ENCODE peak calls at places on chromosomes 13 and 19, in ten cellular contexts. One of them, this sample, is unnamed.

GRCh38 chr13:109274188-109274821 is 512.1 kb downstream of the IRS2 start:
- DNase-seq in breast epithelium: no peak
- DNase-seq in activated naive CD4-positive, alpha-beta T cell treated with anti-CD3 and anti-CD28 coated beads for 36 hours: no peak
- DNase-seq in left ventricle myocardium inferior: no peak
- DNase-seq in endothelial cell: no peak
- DNase-seq in CD4-positive, alpha-beta memory T cell: no peak
- DNase-seq in choroid plexus epithelial cell: peak; percentile 96
- DNase-seq in psoas muscle: no peak
- DNase-seq in BE2C: no peak
- DNase-seq in HuH-7: no peak
- DNase-seq in this sample: no peak

GRCh38 chr19:31356587-31357314 is 7.5 kb upstream of the TSHZ3 start:
- DNase-seq in endothelial cell: peak; percentile 66
- DNase-seq in left ventricle myocardium inferior: peak; percentile 34
- DNase-seq in activated naive CD4-positive, alpha-beta T cell treated with anti-CD3 and anti-CD28 coated beads for 36 hours: peak; percentile 76
- DNase-seq in psoas muscle: peak; percentile 30
- DNase-seq in breast epithelium: no peak
- DNase-seq in choroid plexus epithelial cell: no peak
- DNase-seq in CD4-positive, alpha-beta memory T cell: peak; percentile 47
- DNase-seq in BE2C: no peak
- DNase-seq in HuH-7: no peak
- DNase-seq in this sample: peak; percentile 77

GRCh38 chr13:102631198-102631597 is 34.4 kb downstream of the TPP2 start:
- DNase-seq in breast epithelium: no peak
- DNase-seq in HuH-7: no peak
- DNase-seq in CD4-positive, alpha-beta memory T cell: no peak
- DNase-seq in choroid plexus epithelial cell: no peak
- DNase-seq in psoas muscle: no peak
- DNase-seq in endothelial cell: no peak
- DNase-seq in activated naive CD4-positive, alpha-beta T cell treated with anti-CD3 and anti-CD28 coated beads for 36 hours: no peak
- DNase-seq in left ventricle myocardium inferior: no peak
- DNase-seq in BE2C: no peak
- DNase-seq in this sample: no peak

GRCh38 chr13:73171242-73171641 is 112.4 kb downstream of the KLF5 start:
- DNase-seq in left ventricle myocardium inferior: no peak
- DNase-seq in activated naive CD4-positive, alpha-beta T cell treated with anti-CD3 and anti-CD28 coated beads for 36 hours: no peak
- DNase-seq in breast epithelium: no peak
- DNase-seq in endothelial cell: no peak
- DNase-seq in HuH-7: peak; percentile 20
- DNase-seq in BE2C: no peak
- DNase-seq in choroid plexus epithelial cell: no peak
- DNase-seq in CD4-positive, alpha-beta memory T cell: no peak
- DNase-seq in psoas muscle: no peak
- DNase-seq in this sample: no peak

GRCh38 chr13:77492982-77493381 is 42.5 kb upstream of the SCEL start:
- DNase-seq in left ventricle myocardium inferior: no peak
- DNase-seq in breast epithelium: no peak
- DNase-seq in CD4-positive, alpha-beta memory T cell: no peak
- DNase-seq in BE2C: peak; percentile 39
- DNase-seq in activated naive CD4-positive, alpha-beta T cell treated with anti-CD3 and anti-CD28 coated beads for 36 hours: peak; percentile 25
- DNase-seq in HuH-7: no peak
- DNase-seq in psoas muscle: no peak
- DNase-seq in endothelial cell: no peak
- DNase-seq in choroid plexus epithelial cell: peak; percentile 71
- DNase-seq in this sample: peak; percentile 6

GRCh38 chr13:112968380-112968909 is 569 bp upstream of the MCF2L start:
- DNase-seq in endothelial cell: no peak
- DNase-seq in choroid plexus epithelial cell: no peak
- DNase-seq in breast epithelium: peak; percentile 69
- DNase-seq in CD4-positive, alpha-beta memory T cell: peak; percentile 67
- DNase-seq in left ventricle myocardium inferior: peak; percentile 55
- DNase-seq in BE2C: no peak
- DNase-seq in activated naive CD4-positive, alpha-beta T cell treated with anti-CD3 and anti-CD28 coated beads for 36 hours: peak; percentile 59
- DNase-seq in HuH-7: no peak
- DNase-seq in psoas muscle: no peak
- DNase-seq in this sample: no peak

GRCh38 chr19:10587022-10587838 is at the start of gene AP1M2:
- DNase-seq in psoas muscle: no peak
- DNase-seq in CD4-positive, alpha-beta memory T cell: no peak
- DNase-seq in BE2C: no peak
- DNase-seq in endothelial cell: no peak
- DNase-seq in choroid plexus epithelial cell: no peak
- DNase-seq in HuH-7: no peak
- DNase-seq in breast epithelium: no peak
- DNase-seq in left ventricle myocardium inferior: no peak
- DNase-seq in activated naive CD4-positive, alpha-beta T cell treated with anti-CD3 and anti-CD28 coated beads for 36 hours: no peak
- DNase-seq in this sample: no peak

GRCh38 chr13:96963786-96964475 is 30.3 kb downstream of the OXGR1 start:
- DNase-seq in CD4-positive, alpha-beta memory T cell: no peak
- DNase-seq in endothelial cell: no peak
- DNase-seq in activated naive CD4-positive, alpha-beta T cell treated with anti-CD3 and anti-CD28 coated beads for 36 hours: no peak
- DNase-seq in HuH-7: no peak
- DNase-seq in choroid plexus epithelial cell: peak; percentile 10
- DNase-seq in BE2C: no peak
- DNase-seq in breast epithelium: no peak
- DNase-seq in left ventricle myocardium inferior: no peak
- DNase-seq in psoas muscle: no peak
- DNase-seq in this sample: no peak

GRCh38 chr13:114174529-114174941 is 4.5 kb upstream of the CFAP97D2 start:
- DNase-seq in HuH-7: no peak
- DNase-seq in endothelial cell: no peak
- DNase-seq in activated naive CD4-positive, alpha-beta T cell treated with anti-CD3 and anti-CD28 coated beads for 36 hours: no peak
- DNase-seq in psoas muscle: no peak
- DNase-seq in choroid plexus epithelial cell: peak; percentile 54
- DNase-seq in left ventricle myocardium inferior: no peak
- DNase-seq in CD4-positive, alpha-beta memory T cell: no peak
- DNase-seq in breast epithelium: no peak
- DNase-seq in BE2C: no peak
- DNase-seq in this sample: no peak

GRCh38 chr13:49620170-49620621 is 8.1 kb upstream of the ARL11 start:
- DNase-seq in left ventricle myocardium inferior: no peak
- DNase-seq in activated naive CD4-positive, alpha-beta T cell treated with anti-CD3 and anti-CD28 coated beads for 36 hours: peak; percentile 14
- DNase-seq in HuH-7: no peak
- DNase-seq in breast epithelium: no peak
- DNase-seq in choroid plexus epithelial cell: peak; percentile 14
- DNase-seq in CD4-positive, alpha-beta memory T cell: no peak
- DNase-seq in psoas muscle: no peak
- DNase-seq in BE2C: no peak
- DNase-seq in endothelial cell: no peak
- DNase-seq in this sample: peak; percentile 74

GRCh38 chr19:55440411-55441105 is 2.5 kb downstream of the SHISA7 start:
- DNase-seq in CD4-positive, alpha-beta memory T cell: no peak
- DNase-seq in activated naive CD4-positive, alpha-beta T cell treated with anti-CD3 and anti-CD28 coated beads for 36 hours: no peak
- DNase-seq in psoas muscle: no peak
- DNase-seq in endothelial cell: no peak
- DNase-seq in BE2C: peak; percentile 73
- DNase-seq in choroid plexus epithelial cell: no peak
- DNase-seq in left ventricle myocardium inferior: no peak
- DNase-seq in HuH-7: no peak
- DNase-seq in breast epithelium: no peak
- DNase-seq in this sample: peak; percentile 94

GRCh38 chr13:106372199-106373160 is 163.0 kb downstream of the EFNB2 start:
- DNase-seq in psoas muscle: no peak
- DNase-seq in HuH-7: no peak
- DNase-seq in breast epithelium: no peak
- DNase-seq in endothelial cell: no peak
- DNase-seq in activated naive CD4-positive, alpha-beta T cell treated with anti-CD3 and anti-CD28 coated beads for 36 hours: no peak
- DNase-seq in BE2C: no peak
- DNase-seq in left ventricle myocardium inferior: no peak
- DNase-seq in CD4-positive, alpha-beta memory T cell: no peak
- DNase-seq in choroid plexus epithelial cell: peak; percentile 95
- DNase-seq in this sample: peak; percentile 59

GRCh38 chr13:90553167-90553566 is 794.3 kb upstream of the MIR17HG start:
- DNase-seq in BE2C: no peak
- DNase-seq in HuH-7: no peak
- DNase-seq in choroid plexus epithelial cell: no peak
- DNase-seq in left ventricle myocardium inferior: no peak
- DNase-seq in breast epithelium: no peak
- DNase-seq in activated naive CD4-positive, alpha-beta T cell treated with anti-CD3 and anti-CD28 coated beads for 36 hours: no peak
- DNase-seq in psoas muscle: no peak
- DNase-seq in CD4-positive, alpha-beta memory T cell: no peak
- DNase-seq in endothelial cell: no peak
- DNase-seq in this sample: no peak

GRCh38 chr19:6801397-6802086 is 29.0 kb downstream of the VAV1 start:
- DNase-seq in BE2C: peak; percentile 15
- DNase-seq in left ventricle myocardium inferior: peak; percentile 69
- DNase-seq in breast epithelium: no peak
- DNase-seq in HuH-7: no peak
- DNase-seq in psoas muscle: peak; percentile 58
- DNase-seq in activated naive CD4-positive, alpha-beta T cell treated with anti-CD3 and anti-CD28 coated beads for 36 hours: peak; percentile 90
- DNase-seq in choroid plexus epithelial cell: peak; percentile 9
- DNase-seq in endothelial cell: no peak
- DNase-seq in CD4-positive, alpha-beta memory T cell: peak; percentile 84
- DNase-seq in this sample: peak; percentile 97

GRCh38 chr13:80217614-80218456 is 123.1 kb downstream of the SPRY2 start:
- DNase-seq in choroid plexus epithelial cell: peak; percentile 78
- DNase-seq in breast epithelium: no peak
- DNase-seq in psoas muscle: no peak
- DNase-seq in BE2C: no peak
- DNase-seq in left ventricle myocardium inferior: no peak
- DNase-seq in CD4-positive, alpha-beta memory T cell: no peak
- DNase-seq in activated naive CD4-positive, alpha-beta T cell treated with anti-CD3 and anti-CD28 coated beads for 36 hours: no peak
- DNase-seq in HuH-7: no peak
- DNase-seq in endothelial cell: no peak
- DNase-seq in this sample: no peak

GRCh38 chr19:7618771-7619510 is 10.4 kb downstream of the XAB2 start:
- DNase-seq in left ventricle myocardium inferior: no peak
- DNase-seq in activated naive CD4-positive, alpha-beta T cell treated with anti-CD3 and anti-CD28 coated beads for 36 hours: no peak
- DNase-seq in endothelial cell: no peak
- DNase-seq in BE2C: peak; percentile 92
- DNase-seq in CD4-positive, alpha-beta memory T cell: no peak
- DNase-seq in psoas muscle: no peak
- DNase-seq in HuH-7: no peak
- DNase-seq in breast epithelium: peak; percentile 96
- DNase-seq in choroid plexus epithelial cell: no peak
- DNase-seq in this sample: no peak

GRCh38 chr19:7980635-7981121 is 24.8 kb downstream of the ELAVL1 start:
- DNase-seq in choroid plexus epithelial cell: no peak
- DNase-seq in left ventricle myocardium inferior: no peak
- DNase-seq in activated naive CD4-positive, alpha-beta T cell treated with anti-CD3 and anti-CD28 coated beads for 36 hours: no peak
- DNase-seq in breast epithelium: no peak
- DNase-seq in endothelial cell: no peak
- DNase-seq in BE2C: no peak
- DNase-seq in CD4-positive, alpha-beta memory T cell: no peak
- DNase-seq in HuH-7: no peak
- DNase-seq in psoas muscle: no peak
- DNase-seq in this sample: no peak

GRCh38 chr19:43525836-43526771 is 897 bp downstream of the ETHE1 start:
- DNase-seq in choroid plexus epithelial cell: no peak
- DNase-seq in endothelial cell: peak; percentile 34
- DNase-seq in psoas muscle: no peak
- DNase-seq in BE2C: no peak
- DNase-seq in HuH-7: peak; percentile 37
- DNase-seq in CD4-positive, alpha-beta memory T cell: no peak
- DNase-seq in left ventricle myocardium inferior: peak; percentile 20
- DNase-seq in activated naive CD4-positive, alpha-beta T cell treated with anti-CD3 and anti-CD28 coated beads for 36 hours: peak; percentile 63
- DNase-seq in breast epithelium: no peak
- DNase-seq in this sample: peak; percentile 27

GRCh38 chr19:15759962-15760565 is 22.3 kb downstream of the OR10H3 start:
- DNase-seq in breast epithelium: no peak
- DNase-seq in psoas muscle: no peak
- DNase-seq in left ventricle myocardium inferior: no peak
- DNase-seq in BE2C: peak; percentile 26
- DNase-seq in activated naive CD4-positive, alpha-beta T cell treated with anti-CD3 and anti-CD28 coated beads for 36 hours: no peak
- DNase-seq in HuH-7: peak; percentile 39
- DNase-seq in CD4-positive, alpha-beta memory T cell: no peak
- DNase-seq in choroid plexus epithelial cell: no peak
- DNase-seq in endothelial cell: no peak
- DNase-seq in this sample: no peak

GRCh38 chr19:35347171-35347929 is at the start of gene FFAR1:
- DNase-seq in choroid plexus epithelial cell: no peak
- DNase-seq in psoas muscle: no peak
- DNase-seq in activated naive CD4-positive, alpha-beta T cell treated with anti-CD3 and anti-CD28 coated beads for 36 hours: peak; percentile 91
- DNase-seq in breast epithelium: peak; percentile 48
- DNase-seq in endothelial cell: no peak
- DNase-seq in HuH-7: no peak
- DNase-seq in CD4-positive, alpha-beta memory T cell: peak; percentile 74
- DNase-seq in BE2C: no peak
- DNase-seq in left ventricle myocardium inferior: no peak
- DNase-seq in this sample: peak; percentile 94

GRCh38 chr19:49167857-49168409 is 10.3 kb downstream of the TRPM4 start:
- DNase-seq in CD4-positive, alpha-beta memory T cell: no peak
- DNase-seq in psoas muscle: no peak
- DNase-seq in HuH-7: no peak
- DNase-seq in breast epithelium: no peak
- DNase-seq in activated naive CD4-positive, alpha-beta T cell treated with anti-CD3 and anti-CD28 coated beads for 36 hours: no peak
- DNase-seq in BE2C: no peak
- DNase-seq in choroid plexus epithelial cell: no peak
- DNase-seq in endothelial cell: no peak
- DNase-seq in left ventricle myocardium inferior: no peak
- DNase-seq in this sample: no peak

GRCh38 chr13:98478134-98479129 is 98.5 kb downstream of the STK24 start:
- DNase-seq in left ventricle myocardium inferior: no peak
- DNase-seq in CD4-positive, alpha-beta memory T cell: no peak
- DNase-seq in breast epithelium: no peak
- DNase-seq in activated naive CD4-positive, alpha-beta T cell treated with anti-CD3 and anti-CD28 coated beads for 36 hours: no peak
- DNase-seq in endothelial cell: peak; percentile 50
- DNase-seq in choroid plexus epithelial cell: peak; percentile 30
- DNase-seq in psoas muscle: no peak
- DNase-seq in HuH-7: no peak
- DNase-seq in BE2C: peak; percentile 62
- DNase-seq in this sample: peak; percentile 67

GRCh38 chr19:43446746-43447489 is 18.5 kb downstream of the LYPD3 start:
- DNase-seq in psoas muscle: peak; percentile 67
- DNase-seq in BE2C: peak; percentile 62
- DNase-seq in choroid plexus epithelial cell: peak; percentile 83
- DNase-seq in breast epithelium: peak; percentile 82
- DNase-seq in endothelial cell: peak; percentile 77
- DNase-seq in activated naive CD4-positive, alpha-beta T cell treated with anti-CD3 and anti-CD28 coated beads for 36 hours: peak; percentile 89
- DNase-seq in left ventricle myocardium inferior: peak; percentile 75
- DNase-seq in CD4-positive, alpha-beta memory T cell: peak; percentile 79
- DNase-seq in HuH-7: peak; percentile 85
- DNase-seq in this sample: peak; percentile 72

GRCh38 chr19:45344621-45345505 is 4.3 kb downstream of the KLC3 start:
- DNase-seq in psoas muscle: no peak
- DNase-seq in BE2C: no peak
- DNase-seq in activated naive CD4-positive, alpha-beta T cell treated with anti-CD3 and anti-CD28 coated beads for 36 hours: no peak
- DNase-seq in endothelial cell: no peak
- DNase-seq in HuH-7: no peak
- DNase-seq in breast epithelium: no peak
- DNase-seq in choroid plexus epithelial cell: no peak
- DNase-seq in left ventricle myocardium inferior: no peak
- DNase-seq in CD4-positive, alpha-beta memory T cell: no peak
- DNase-seq in this sample: no peak

GRCh38 chr19:47158879-47159509 is 28.4 kb downstream of the SAE1 start:
- DNase-seq in psoas muscle: no peak
- DNase-seq in choroid plexus epithelial cell: peak; percentile 70
- DNase-seq in HuH-7: no peak
- DNase-seq in CD4-positive, alpha-beta memory T cell: peak; percentile 80
- DNase-seq in activated naive CD4-positive, alpha-beta T cell treated with anti-CD3 and anti-CD28 coated beads for 36 hours: peak; percentile 67
- DNase-seq in BE2C: no peak
- DNase-seq in endothelial cell: no peak
- DNase-seq in left ventricle myocardium inferior: no peak
- DNase-seq in breast epithelium: no peak
- DNase-seq in this sample: no peak

GRCh38 chr19:48739400-48739825 is 997 bp downstream of the RASIP1 start:
- DNase-seq in breast epithelium: no peak
- DNase-seq in HuH-7: no peak
- DNase-seq in choroid plexus epithelial cell: no peak
- DNase-seq in activated naive CD4-positive, alpha-beta T cell treated with anti-CD3 and anti-CD28 coated beads for 36 hours: no peak
- DNase-seq in BE2C: no peak
- DNase-seq in left ventricle myocardium inferior: no peak
- DNase-seq in CD4-positive, alpha-beta memory T cell: no peak
- DNase-seq in endothelial cell: no peak
- DNase-seq in psoas muscle: no peak
- DNase-seq in this sample: no peak

GRCh38 chr19:10789876-10790275 is 46.1 kb downstream of the TMED1 start:
- DNase-seq in breast epithelium: no peak
- DNase-seq in choroid plexus epithelial cell: no peak
- DNase-seq in CD4-positive, alpha-beta memory T cell: no peak
- DNase-seq in endothelial cell: no peak
- DNase-seq in HuH-7: no peak
- DNase-seq in psoas muscle: no peak
- DNase-seq in left ventricle myocardium inferior: no peak
- DNase-seq in activated naive CD4-positive, alpha-beta T cell treated with anti-CD3 and anti-CD28 coated beads for 36 hours: no peak
- DNase-seq in BE2C: no peak
- DNase-seq in this sample: no peak

GRCh38 chr19:53865523-53865917 is 2.2 kb upstream of the MYADM start:
- DNase-seq in left ventricle myocardium inferior: no peak
- DNase-seq in choroid plexus epithelial cell: no peak
- DNase-seq in endothelial cell: no peak
- DNase-seq in activated naive CD4-positive, alpha-beta T cell treated with anti-CD3 and anti-CD28 coated beads for 36 hours: no peak
- DNase-seq in BE2C: no peak
- DNase-seq in psoas muscle: no peak
- DNase-seq in CD4-positive, alpha-beta memory T cell: no peak
- DNase-seq in HuH-7: no peak
- DNase-seq in breast epithelium: no peak
- DNase-seq in this sample: peak; percentile 41